ENCODE peak calls at places on chromosomes 1 and 21, in seven cellular contexts. I is Peyer's patch, T is spleen, A is stomach, V is testis, Q is heart left ventricle, S is GM12878. F is an unnamed sample.

GRCh38 chr1:211738709-211739301 is 63.4 kb upstream of the NEK2 start:
- DNase-seq in V (no peak), A (no peak), I (no peak), S (no peak), T (peak; percentile 86), Q (no peak), F (no peak)

GRCh38 chr1:92329356-92330129 is 30.7 kb downstream of the RPAP2 start:
- DNase-seq in I (no peak), T (no peak), Q (no peak), S (no peak), A (no peak), V (no peak), F (no peak)

GRCh38 chr1:229819091-229819490 is 193.0 kb downstream of the URB2 start:
- DNase-seq in T (no peak), I (no peak), S (no peak), V (no peak), Q (no peak), A (no peak), F (no peak)

GRCh38 chr1:246261641-246262040 is 245.4 kb downstream of the SMYD3 start:
- DNase-seq in T (no peak), S (no peak), A (no peak), Q (no peak), V (no peak), I (no peak), F (no peak)

GRCh38 chr1:60149254-60149653 is 75.7 kb upstream of the C1orf87 start:
- DNase-seq in V (peak; percentile 72), A (peak; percentile 71), S (no peak), T (no peak), Q (peak; percentile 61), I (peak; percentile 44), F (no peak)

GRCh38 chr1:36383240-36383639 is 2.5 kb downstream of the STK40 start:
- DNase-seq in I (no peak), T (peak; percentile 67), V (peak; percentile 42), S (no peak), A (peak; percentile 73), Q (no peak), F (no peak)

GRCh38 chr1:17853241-17853640 is 98.1 kb downstream of the ACTL8 start:
- DNase-seq in Q (no peak), I (no peak), V (no peak), A (no peak), S (no peak), T (peak; percentile 51), F (no peak)

GRCh38 chr1:246319111-246319510 is 188.0 kb downstream of the SMYD3 start:
- DNase-seq in I (no peak), A (no peak), T (no peak), Q (no peak), S (no peak), V (no peak), F (no peak)

GRCh38 chr1:55400560-55400959 is 185.4 kb upstream of the USP24 start:
- DNase-seq in T (no peak), A (no peak), I (no peak), V (no peak), Q (no peak), S (no peak), F (no peak)

GRCh38 chr1:116382321-116382720 is 9.3 kb downstream of the ATP1A1 start:
- DNase-seq in Q (no peak), S (no peak), I (no peak), A (no peak), V (no peak), T (no peak), F (peak; percentile 20)

GRCh38 chr1:1298861-1299685 is 8.7 kb downstream of the ACAP3 start:
- DNase-seq in A (no peak), T (no peak), I (no peak), Q (no peak), S (no peak), V (no peak), F (peak; percentile 39)

GRCh38 chr1:41935226-41935625 is 16.5 kb upstream of the HIVEP3 start:
- DNase-seq in S (no peak), I (no peak), Q (no peak), A (no peak), T (no peak), V (no peak), F (no peak)

GRCh38 chr1:44249543-44249942 is 36.3 kb downstream of the DMAP1 start:
- DNase-seq in I (no peak), V (peak; percentile 78), S (no peak), A (no peak), T (peak; percentile 74), Q (peak; percentile 33), F (no peak)

GRCh38 chr1:16172964-16173446 is 17.1 kb upstream of the EPHA2 start:
- DNase-seq in S (no peak), A (peak; percentile 53), I (peak; percentile 80), T (no peak), Q (no peak), V (no peak), F (peak; percentile 34)

GRCh38 chr1:186304982-186305949 is 69.8 kb downstream of the TPR start:
- DNase-seq in A (no peak), T (no peak), V (no peak), Q (no peak), I (peak; percentile 50), S (no peak), F (peak; percentile 68)

GRCh38 chr21:43721225-43721605 is 2.3 kb downstream of the PDXK start:
- DNase-seq in I (no peak), V (no peak), A (peak; percentile 53), S (no peak), Q (no peak), T (no peak), F (no peak)

GRCh38 chr1:207831517-207832327 is 79.2 kb downstream of the CD34 start:
- DNase-seq in A (no peak), I (peak; percentile 61), Q (no peak), S (peak; percentile 94), T (no peak), V (no peak), F (no peak)

GRCh38 chr21:35291963-35292627 is 243.0 kb upstream of the RUNX1 start:
- DNase-seq in A (no peak), Q (no peak), I (no peak), S (no peak), T (no peak), V (no peak), F (no peak)

GRCh38 chr1:109764561-109765482 is 1.1 kb upstream of the EPS8L3 start:
- DNase-seq in T (peak; percentile 62), Q (peak; percentile 14), A (peak; percentile 24), V (peak; percentile 13), I (peak; percentile 57), S (no peak), F (no peak)

GRCh38 chr1:206029484-206029883 is 5.8 kb upstream of the CTSE start:
- DNase-seq in A (no peak), T (no peak), I (no peak), Q (no peak), S (no peak), V (peak; percentile 63), F (peak; percentile 19)

GRCh38 chr1:235500971-235501540 is 3.2 kb downstream of the B3GALNT2 start:
- DNase-seq in V (no peak), A (no peak), S (no peak), I (no peak), T (no peak), Q (no peak), F (peak; percentile 51)

GRCh38 chr1:78095618-78096416 is 50.1 kb downstream of the GIPC2 start:
- DNase-seq in Q (no peak), I (no peak), T (no peak), A (no peak), S (no peak), V (no peak), F (no peak)

GRCh38 chr1:243213045-243213787 is 41.9 kb downstream of the CEP170 start:
- DNase-seq in I (no peak), T (no peak), A (no peak), S (no peak), V (no peak), Q (no peak), F (peak; percentile 9)

GRCh38 chr1:200075522-200075921 is 48.0 kb downstream of the NR5A2 start:
- DNase-seq in A (no peak), S (no peak), I (no peak), V (no peak), Q (no peak), T (no peak), F (no peak)

DNA sequence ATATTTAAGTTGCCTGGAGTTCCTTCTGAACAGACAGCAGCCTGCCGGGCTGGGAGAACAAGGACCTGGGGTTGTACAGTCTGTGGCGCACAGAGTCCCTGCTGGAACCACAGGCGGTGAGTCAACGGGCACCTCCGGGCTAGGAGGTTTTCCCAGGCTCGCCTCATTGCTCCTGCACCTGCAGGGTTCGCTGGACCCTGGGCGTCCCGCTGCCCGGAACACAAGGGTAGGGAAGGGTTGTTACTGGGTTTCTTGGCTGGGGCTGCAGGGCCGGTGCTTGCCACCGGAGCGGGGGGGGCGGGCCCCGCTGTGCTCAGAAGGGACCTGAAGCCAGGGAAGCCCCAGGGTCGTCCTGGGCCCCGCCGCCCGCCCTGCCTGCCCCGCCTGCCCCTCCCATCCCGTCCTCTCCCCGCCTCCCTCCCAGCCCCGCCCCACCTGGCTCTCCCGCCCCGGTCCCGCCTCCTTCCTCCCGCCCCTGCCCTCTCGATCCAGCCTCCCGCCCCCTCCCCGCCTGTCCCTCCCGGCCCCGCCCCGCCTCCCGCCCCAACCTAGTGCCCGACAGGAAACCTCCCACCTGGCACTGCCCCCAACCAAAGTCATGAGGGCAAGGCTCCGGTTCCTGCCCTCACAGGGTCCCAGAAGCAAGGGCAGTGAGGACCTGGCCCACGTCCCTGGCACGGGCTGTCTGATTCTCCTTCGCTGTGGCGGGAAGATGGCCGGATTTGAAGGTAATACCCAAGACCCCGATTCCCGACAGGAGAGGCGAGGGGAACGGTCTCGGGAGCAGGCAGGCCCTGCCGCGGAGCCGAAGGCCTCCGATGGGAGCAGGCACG is 6.8 kb downstream of the JMJD4 start:
- DNase-seq in S (peak; percentile 24), Q (peak; percentile 85), V (peak; percentile 83), T (peak; percentile 91), A (peak; percentile 87), I (peak; percentile 92), F (peak; percentile 61)
- TF ChIP-seq POLR2A in S (peak; percentile 59), Q (no peak), V (no peak), T (no peak), A (no peak), I (peak; percentile 35), F (no peak)

GRCh38 chr1:21912038-21912758 is 24.9 kb downstream of the HSPG2 start:
- DNase-seq in S (no peak), I (no peak), Q (no peak), V (no peak), T (no peak), A (no peak), F (no peak)
- TF ChIP-seq POLR2A in S (no peak), I (no peak), Q (no peak), V (no peak), T (no peak), A (no peak), F (no peak)

GRCh38 chr1:237035759-237036158 is 6.2 kb upstream of the RYR2 start:
- DNase-seq in T (no peak), I (no peak), A (no peak), V (no peak), S (no peak), Q (no peak), F (no peak)
- TF ChIP-seq POLR2A in T (no peak), I (no peak), A (no peak), V (no peak), S (no peak), Q (no peak), F (no peak)

GRCh38 chr1:181033128-181033798 is 520 bp upstream of the MR1 start:
- DNase-seq in S (peak; percentile 65), I (peak; percentile 62), A (no peak), T (no peak), V (peak; percentile 33), Q (peak; percentile 24), F (no peak)
- TF ChIP-seq POLR2A in S (peak; percentile 56), I (no peak), A (no peak), T (no peak), V (no peak), Q (no peak), F (no peak)